ENCODE peak calls at places on chromosome 3, in seven cellular contexts. A is midbrain; Y is choroid plexus epithelial cell; E is activated naive CD4-positive, alpha-beta T cell treated with Interleukin-2 at 50 U/mL for 16 hours; Z is kidney glomerular epithelial cell; H is aorta; Q is BJ. S is an unnamed sample.

GRCh38 chr3:129359102-129359461 is 69.4 kb downstream of the EFCAB12 start:
- DNase-seq in H (no peak), Z (no peak), Q (no peak), Y (no peak), A (no peak), E (no peak), S (no peak)

GRCh38 chr3:38551026-38551832 is 55.1 kb downstream of the EXOG start:
- DNase-seq in E (no peak), H (no peak), A (no peak), Q (no peak), Y (no peak), Z (no peak), S (no peak)

GRCh38 chr3:37920156-37920686 is 58.5 kb downstream of the CTDSPL start:
- DNase-seq in A (no peak), Y (no peak), E (no peak), H (no peak), Z (no peak), Q (no peak), S (no peak)

GRCh38 chr3:141078200-141078599 is 27.1 kb downstream of the SPSB4 start:
- DNase-seq in A (no peak), H (no peak), Q (no peak), Y (no peak), E (no peak), Z (no peak), S (no peak)

GRCh38 chr3:138729279-138729678 is 105.4 kb downstream of the PIK3CB start:
- DNase-seq in Y (no peak), Z (peak; percentile 22), A (no peak), H (no peak), E (no peak), Q (no peak), S (no peak)

GRCh38 chr3:179063945-179064560 is 7.6 kb downstream of the ZMAT3 start:
- DNase-seq in Q (peak; percentile 55), H (no peak), E (no peak), Y (peak; percentile 54), Z (no peak), A (no peak), S (no peak)

GRCh38 chr3:148943531-148944200 is 47.7 kb upstream of the GYG1 start:
- DNase-seq in Z (peak; percentile 84), H (no peak), Q (peak; percentile 77), A (peak; percentile 78), Y (peak; percentile 96), E (peak; percentile 3), S (peak; percentile 21)

GRCh38 chr3:187918081-187918644 is 172.9 kb upstream of the BCL6 start:
- DNase-seq in Z (no peak), H (no peak), Q (no peak), A (no peak), E (no peak), Y (no peak), S (no peak)

GRCh38 chr3:101261506-101261905 is 58.9 kb downstream of the IMPG2 start:
- DNase-seq in H (no peak), Y (peak; percentile 47), Z (no peak), E (no peak), A (no peak), Q (no peak), S (no peak)